ENCODE peak calls at places on chromosome 19, in ten cellular contexts. H is suprapubic skin, N is heart left ventricle, J is body of pancreas, Y is NB4, L is tibial nerve, S is lower leg skin, Q is IMR-90, A is A549, M is upper lobe of left lung. W is an unnamed sample.

GRCh38 chr19:2044709-2045500 is 6.1 kb downstream of the MKNK2 start:
- DNase-seq in J (peak), A (no peak), M (peak), S (peak), Q (no peak), H (peak), L (no peak), Y (no peak), N (no peak), W (no peak)

GRCh38 chr19:2624537-2625091 is 77.9 kb downstream of the GNG7 start:
- DNase-seq in Q (no peak), S (no peak), J (peak), A (peak), H (no peak), Y (peak), M (peak), L (no peak), N (peak), W (peak)

GRCh38 chr19:18290250-18291018 is 9.0 kb upstream of the JUND start:
- DNase-seq in S (no peak), Y (peak), A (no peak), L (no peak), J (no peak), M (no peak), N (no peak), Q (peak), H (no peak), W (no peak)

GRCh38 chr19:47156861-47157454 is 26.3 kb downstream of the SAE1 start:
- DNase-seq in Q (no peak), M (no peak), S (no peak), H (no peak), A (no peak), Y (peak), L (no peak), N (no peak), J (no peak), W (no peak)

GRCh38 chr19:2053601-2054389 is 2.8 kb upstream of the MKNK2 start:
- DNase-seq in L (no peak), Y (no peak), A (no peak), H (peak), S (no peak), Q (peak), M (peak), J (peak), N (peak), W (peak)

GRCh38 chr19:8305798-8306197 is 2.4 kb downstream of the CD320 start:
- DNase-seq in S (peak), Y (peak), J (no peak), M (no peak), A (no peak), L (peak), N (peak), H (peak), Q (no peak), W (peak)

GRCh38 chr19:4208385-4209094 is 20.8 kb upstream of the EBI3 start:
- DNase-seq in S (no peak), J (no peak), M (no peak), A (peak), H (no peak), Y (peak), N (no peak), Q (peak), L (no peak), W (no peak)

GRCh38 chr19:38361633-38362075 is 12.7 kb upstream of the PSMD8 start:
- DNase-seq in N (peak), Y (peak), M (peak), J (peak), H (peak), S (peak), A (peak), Q (peak), L (peak), W (peak)

GRCh38 chr19:34208485-34208884 is 36.2 kb downstream of the LSM14A start:
- DNase-seq in J (no peak), S (no peak), N (no peak), Y (no peak), M (no peak), H (no peak), L (no peak), Q (no peak), A (no peak), W (no peak)

GRCh38 chr19:18304496-18305312 is 18.2 kb downstream of the LSM4 start:
- DNase-seq in N (peak), Q (peak), S (peak), L (peak), M (peak), J (peak), H (peak), A (no peak), Y (peak), W (peak)

GRCh38 chr19:1000095-1000494 is at the start of gene GRIN3B:
- DNase-seq in L (no peak), Y (peak), N (peak), S (no peak), A (peak), H (no peak), J (peak), M (peak), Q (peak), W (no peak)

GRCh38 chr19:42028304-42029216 is 34.5 kb upstream of the ATP1A3 start:
- DNase-seq in S (no peak), Q (no peak), H (no peak), J (no peak), M (no peak), A (no peak), Y (peak), L (no peak), N (no peak), W (no peak)

DNA sequence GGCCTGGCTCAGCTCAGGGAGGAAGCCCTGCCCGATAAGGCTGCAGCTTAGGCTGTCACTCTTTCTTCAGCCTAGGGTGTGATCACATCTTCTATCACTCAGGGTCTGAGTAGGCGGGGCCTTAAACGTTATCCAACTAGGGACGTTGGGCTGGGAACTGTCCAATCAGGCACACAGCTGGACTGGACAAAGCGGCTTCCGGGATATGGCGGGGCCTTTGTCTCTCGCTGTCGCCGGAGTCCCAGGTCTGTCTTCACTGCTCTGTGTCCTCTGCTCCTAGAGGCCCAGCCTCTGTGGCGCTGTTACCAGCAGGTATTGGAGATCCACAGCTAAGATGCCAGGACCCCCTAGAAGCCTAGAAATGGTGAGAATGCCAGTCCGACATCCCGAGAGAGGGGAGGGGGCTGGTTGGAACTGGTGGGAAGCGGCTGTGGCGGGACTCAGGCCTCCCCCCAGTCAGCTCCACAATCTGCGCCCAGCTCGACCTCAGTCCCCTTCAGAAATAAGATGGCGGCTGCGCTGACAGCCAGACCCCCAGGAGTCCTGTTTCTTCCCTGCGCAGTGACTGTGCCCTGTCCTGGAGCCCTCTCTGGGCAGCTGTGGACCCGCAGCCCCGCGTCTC is at the start of gene ZNF254:
- DNase-seq in S (peak), Y (peak), H (peak), Q (peak), J (peak), A (peak), M (peak), N (peak), L (peak), W (peak)
- TF ChIP-seq POLR2A in S (no peak), Y (peak), H (peak), Q (peak), J (peak), A (peak), M (peak), N (peak), L (peak), W (peak)

GRCh38 chr19:35509861-35510625 is 3.4 kb downstream of the DMKN start:
- DNase-seq in L (peak), S (peak), N (peak), J (peak), Y (peak), A (peak), H (no peak), Q (peak), M (peak), W (peak)
- TF ChIP-seq CTCF in L (peak), S (peak), N (peak), J (peak), Y (peak), A (peak), H (peak), Q (peak), M (peak), W (peak)

DNA sequence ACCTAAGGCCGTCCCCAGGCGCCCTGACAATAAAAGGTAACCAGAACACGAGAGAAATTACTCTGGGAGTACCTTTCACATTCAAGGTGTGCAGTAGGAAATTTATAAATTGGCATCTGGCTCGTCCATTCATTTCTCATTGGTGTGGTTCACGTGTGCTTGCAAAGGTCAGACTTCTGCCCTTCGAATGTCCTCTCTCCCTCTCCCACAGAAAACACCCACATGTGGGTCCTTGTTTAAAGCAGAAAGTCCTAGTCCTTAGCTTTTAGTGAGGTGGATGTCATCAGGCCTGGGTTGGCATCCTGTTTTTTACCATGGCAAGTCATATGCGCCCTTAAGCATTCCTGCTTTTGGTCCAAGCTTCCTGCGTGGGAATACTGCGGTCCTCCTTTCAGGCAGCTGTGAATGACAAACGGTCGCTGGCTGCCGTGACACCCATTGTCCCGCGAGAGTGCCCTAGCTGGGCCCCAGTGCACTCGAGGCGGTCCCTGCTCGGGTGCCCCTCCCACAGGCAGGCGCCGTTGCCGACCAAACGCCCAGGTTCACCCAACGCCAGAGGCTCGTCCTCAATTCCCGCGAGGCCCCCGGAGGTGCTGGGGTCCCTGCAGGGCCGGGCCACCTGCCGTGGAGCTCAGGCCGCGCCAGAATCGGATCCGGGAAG is at the start of gene NUDT19:
- DNase-seq in Y (peak), A (peak), N (peak), Q (peak), L (peak), M (peak), S (peak), J (peak), H (peak), W (peak)
- TF ChIP-seq POLR2A in Y (peak), A (peak), N (peak), Q (peak), L (peak), M (peak), S (no peak), J (peak), H (no peak), W (peak)

GRCh38 chr19:35608250-35608649 is 4.3 kb upstream of the HAUS5 start:
- DNase-seq in S (no peak), J (no peak), A (no peak), L (no peak), Q (no peak), Y (peak), N (no peak), M (no peak), H (no peak), W (no peak)
- TF ChIP-seq CTCF in S (no peak), J (no peak), A (no peak), L (no peak), Q (no peak), Y (no peak), N (no peak), M (no peak), H (no peak), W (no peak)

GRCh38 chr19:15149704-15150103 is 42.5 kb downstream of the SYDE1 start:
- DNase-seq in Q (no peak), S (no peak), L (no peak), A (no peak), Y (peak), N (no peak), J (no peak), H (no peak), M (no peak), W (no peak)
- TF ChIP-seq POLR2A in Q (no peak), S (no peak), L (no peak), A (no peak), Y (no peak), N (no peak), J (no peak), H (no peak), M (no peak), W (no peak)

GRCh38 chr19:12137541-12137940 is 2.6 kb downstream of the ZNF20 start:
- DNase-seq in J (no peak), H (no peak), L (no peak), A (no peak), Y (peak), S (peak), N (no peak), Q (no peak), M (no peak), W (no peak)
- TF ChIP-seq CTCF in J (peak), H (peak), L (no peak), A (no peak), Y (peak), S (no peak), N (no peak), Q (no peak), M (peak), W (peak)

DNA sequence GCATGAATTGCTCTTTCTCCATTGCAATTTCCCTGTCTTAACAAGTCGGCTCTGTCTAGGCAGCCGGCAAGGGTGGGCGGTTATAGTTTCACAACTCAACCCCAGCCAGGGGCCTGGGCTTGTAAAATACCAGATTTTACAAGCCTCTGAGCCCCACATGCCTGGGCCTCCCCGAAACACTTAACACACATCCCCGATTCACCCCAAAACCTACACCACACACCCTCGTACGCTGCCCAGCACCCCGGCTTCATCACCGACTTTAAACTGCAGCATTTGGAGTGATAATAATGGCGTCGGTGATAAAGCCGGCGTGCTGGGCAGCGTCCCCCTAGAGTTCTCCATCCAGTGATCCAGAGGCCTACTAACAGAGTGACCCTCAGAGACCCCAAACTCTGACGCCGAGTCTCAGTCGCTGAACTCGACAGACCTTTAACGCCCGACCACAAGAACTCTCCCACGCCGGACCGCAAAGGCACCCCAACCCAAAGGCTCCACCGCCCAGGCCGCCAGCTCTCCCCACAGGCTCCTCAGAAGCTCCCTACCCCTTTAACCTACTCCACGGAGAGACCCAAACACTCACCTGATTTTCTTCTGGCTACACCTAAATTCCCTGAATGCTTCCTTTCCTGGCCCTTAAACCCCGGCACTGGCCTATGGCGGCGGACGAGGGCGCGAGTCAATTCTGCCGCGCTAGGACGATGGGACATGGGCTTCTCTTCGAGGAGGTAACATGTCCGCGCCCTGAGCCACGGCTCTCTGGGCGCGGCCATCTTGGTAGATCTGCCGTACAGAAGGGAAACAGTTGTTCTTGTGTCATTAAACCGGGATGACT is at the start of gene ZNF649:
- DNase-seq in Q (peak), L (peak), Y (peak), M (peak), S (peak), J (peak), N (peak), H (peak), A (peak), W (peak)
- TF ChIP-seq POLR2A in Q (no peak), L (peak), Y (peak), M (peak), S (no peak), J (peak), N (no peak), H (no peak), A (no peak), W (peak)

GRCh38 chr19:10332965-10333757 is at the start of gene RAVER1:
- DNase-seq in L (peak), J (peak), A (peak), S (peak), N (peak), Q (peak), Y (peak), M (peak), H (peak), W (peak)
- TF ChIP-seq CTCF in L (peak), J (no peak), A (no peak), S (no peak), N (no peak), Q (no peak), Y (no peak), M (no peak), H (no peak), W (no peak)

DNA sequence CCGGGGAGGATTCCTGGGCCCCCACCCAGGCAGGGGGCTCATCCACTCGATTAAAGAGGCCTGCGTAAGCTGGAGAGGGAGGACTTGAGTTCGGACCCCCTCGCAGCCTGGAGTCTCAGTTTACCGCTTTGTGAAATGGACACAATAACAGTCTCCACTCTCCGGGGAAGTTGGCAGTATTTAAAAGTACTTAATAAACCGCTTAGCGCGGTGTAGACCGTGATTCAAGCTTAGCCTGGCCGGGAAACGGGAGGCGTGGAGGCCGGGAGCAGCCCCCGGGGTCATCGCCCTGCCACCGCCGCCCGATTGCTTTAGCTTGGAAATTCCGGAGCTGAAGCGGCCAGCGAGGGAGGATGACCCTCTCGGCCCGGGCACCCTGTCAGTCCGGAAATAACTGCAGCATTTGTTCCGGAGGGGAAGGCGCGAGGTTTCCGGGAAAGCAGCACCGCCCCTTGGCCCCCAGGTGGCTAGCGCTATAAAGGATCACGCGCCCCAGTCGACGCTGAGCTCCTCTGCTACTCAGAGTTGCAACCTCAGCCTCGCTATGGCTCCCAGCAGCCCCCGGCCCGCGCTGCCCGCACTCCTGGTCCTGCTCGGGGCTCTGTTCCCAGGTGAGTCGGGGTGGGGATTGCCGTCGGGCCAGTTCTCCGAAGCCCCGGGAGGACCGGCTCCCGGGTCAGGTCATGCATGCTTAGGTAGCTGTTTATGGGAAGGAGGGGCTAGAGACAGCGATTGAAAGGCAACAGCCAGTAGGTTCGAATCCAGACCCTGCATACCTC is at the start of gene ICAM1:
- DNase-seq in H (peak), A (no peak), J (peak), Y (peak), Q (peak), S (peak), M (peak), L (peak), N (peak), W (peak)
- TF ChIP-seq POLR2A in H (peak), A (no peak), J (peak), Y (no peak), Q (no peak), S (no peak), M (peak), L (peak), N (peak), W (peak)

W was measured in right lobe of liver.